ENCODE peak calls at places on chromosomes 1 and 21, in nine cellular contexts. P is A673, V is uterus, K is right lobe of liver, W is tibial nerve, R is upper lobe of right lung, M is mammary epithelial cell, U is foreskin keratinocyte, E is IMR-90. L is an unnamed sample. For H3K4me1, the result is how much of the 10 kb centered on the place peaks cover.

GRCh38 chr1:237863234-237863633 is 27.5 kb downstream of the ZP4 start:
- DNase-seq in P (no peak), V (no peak), K (no peak), W (no peak), R (no peak), M (no peak), U (no peak), E (no peak), L (no peak)

GRCh38 chr1:28775121-28775942 is 36.6 kb upstream of the OPRD1 start:
- DNase-seq in P (no peak), V (peak), K (peak), W (peak), R (peak), M (peak), U (peak), E (peak), L (no peak)

GRCh38 chr1:230109871-230110667 is 43.0 kb downstream of the GALNT2 start:
- DNase-seq in P (no peak), V (peak), K (no peak), W (no peak), R (no peak), M (no peak), U (no peak), E (peak), L (peak)

GRCh38 chr1:149962039-149962647 is 25.5 kb upstream of the MTMR11 start:
- DNase-seq in P (peak), V (peak), K (no peak), W (peak), R (no peak), M (peak), U (peak), E (peak), L (peak)

GRCh38 chr1:36947384-36947783 is 86.9 kb downstream of the GRIK3 start:
- DNase-seq in P (no peak), V (no peak), K (no peak), W (no peak), R (no peak), M (no peak), U (no peak), E (no peak), L (no peak)

GRCh38 chr1:113903496-113904291 is 905 bp downstream of the AP4B1 start:
- DNase-seq in P (peak), V (no peak), K (no peak), W (no peak), R (no peak), M (no peak), U (no peak), E (no peak), L (no peak)

GRCh38 chr1:205680073-205680851 is at the start of gene SLC45A3:
- DNase-seq in P (peak), V (no peak), K (peak), W (no peak), R (peak), M (no peak), U (no peak), E (no peak), L (peak)

GRCh38 chr21:40845621-40846020 is 1.3 kb downstream of the DSCAM start:
- DNase-seq in P (no peak), V (no peak), K (no peak), W (no peak), R (no peak), M (peak), U (peak), E (peak), L (no peak)

GRCh38 chr1:232127190-232127589 is 500.6 kb downstream of the DISC1 start:
- DNase-seq in P (peak), V (no peak), K (no peak), W (no peak), R (no peak), M (peak), U (peak), E (peak), L (no peak)

GRCh38 chr21:21097425-21097824 is 99.2 kb downstream of the NCAM2 start:
- DNase-seq in P (no peak), V (no peak), K (no peak), W (no peak), R (no peak), M (no peak), U (no peak), E (no peak), L (no peak)

GRCh38 chr21:21102874-21103273 is 104.7 kb downstream of the NCAM2 start:
- DNase-seq in P (no peak), V (no peak), K (no peak), W (no peak), R (no peak), M (no peak), U (no peak), E (no peak), L (no peak)

GRCh38 chr21:21096956-21097355 is 98.7 kb downstream of the NCAM2 start:
- DNase-seq in P (no peak), V (no peak), K (no peak), W (no peak), R (no peak), M (no peak), U (no peak), E (no peak), L (no peak)

GRCh38 chr21:21103692-21104091 is 105.5 kb downstream of the NCAM2 start:
- DNase-seq in P (no peak), V (no peak), K (no peak), W (no peak), R (no peak), M (no peak), U (no peak), E (no peak), L (no peak)

GRCh38 chr21:21101911-21102310 is 103.7 kb downstream of the NCAM2 start:
- DNase-seq in P (peak), V (no peak), K (no peak), W (no peak), R (no peak), M (no peak), U (peak), E (peak), L (peak)
- TF ChIP-seq CTCF in P (peak), V (no peak), K (no peak), W (no peak), R (peak), M (no peak), U (no peak), E (peak), L (peak)

GRCh38 chr1:179036844-179037465 is 11.3 kb downstream of the FAM20B start:
- DNase-seq in P (no peak), V (no peak), K (no peak), W (no peak), R (no peak), M (peak), U (peak), E (peak), L (no peak)
- H3K4me1 ChIP-seq in P (under half), V (under half), K (under half), W (under half), R (under half), M (under half), U (under half), E (under half), L (under half)

GRCh38 chr1:185819798-185820197 is 85.6 kb downstream of the HMCN1 start:
- DNase-seq in P (no peak), V (no peak), K (no peak), W (no peak), R (no peak), M (no peak), U (no peak), E (no peak), L (no peak)

GRCh38 chr1:185823471-185823870 is 89.3 kb downstream of the HMCN1 start:
- DNase-seq in P (no peak), V (no peak), K (no peak), W (no peak), R (no peak), M (no peak), U (no peak), E (peak), L (no peak)

GRCh38 chr1:185824106-185824505 is 89.9 kb downstream of the HMCN1 start:
- DNase-seq in P (no peak), V (no peak), K (no peak), W (no peak), R (no peak), M (no peak), U (no peak), E (no peak), L (no peak)

GRCh38 chr1:185825556-185825955 is 91.4 kb downstream of the HMCN1 start:
- DNase-seq in P (no peak), V (no peak), K (no peak), W (no peak), R (no peak), M (no peak), U (no peak), E (no peak), L (no peak)

GRCh38 chr1:185821612-185822385 is 87.6 kb downstream of the HMCN1 start:
- DNase-seq in P (no peak), V (no peak), K (no peak), W (no peak), R (no peak), M (peak), U (peak), E (no peak), L (no peak)
- TF ChIP-seq CTCF in P (peak), V (no peak), K (no peak), W (no peak), R (no peak), M (peak), U (peak), E (no peak), L (no peak)

GRCh38 chr1:10678852-10679251 is 117.6 kb downstream of the CASZ1 start:
- DNase-seq in P (no peak), V (no peak), K (no peak), W (no peak), R (no peak), M (no peak), U (no peak), E (no peak), L (no peak)
- H3K4me1 ChIP-seq in P (under half), V (under half), K (under half), W (under half), R (half or more), M (under half), U (under half), E (under half), L (under half)

DNA sequence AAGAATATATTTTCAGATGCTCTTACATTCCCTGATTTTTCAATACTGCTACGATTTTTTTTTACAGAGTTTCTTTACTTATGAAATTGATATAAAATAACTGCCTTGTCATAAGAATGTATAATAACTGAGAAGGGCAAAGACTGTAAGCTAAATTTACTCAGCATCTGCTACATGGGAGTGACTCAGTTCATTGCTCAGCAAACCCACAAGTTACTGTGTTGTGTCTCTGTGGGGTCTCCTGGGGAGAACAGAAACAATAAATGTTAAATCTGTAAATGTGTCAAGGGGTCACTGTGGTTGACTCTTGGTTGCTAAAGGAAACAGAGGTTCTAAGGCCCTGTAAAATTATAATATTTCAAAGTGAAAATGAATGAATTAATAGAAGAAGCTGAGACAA is 210.3 kb upstream of the CACYBP start:
- DNase-seq in P (no peak), V (no peak), K (no peak), W (no peak), R (no peak), M (peak), U (peak), E (peak), L (no peak)
- TF ChIP-seq CTCF in P (no peak), V (no peak), K (no peak), W (no peak), R (no peak), M (no peak), U (no peak), E (no peak), L (no peak)

GRCh38 chr1:155001688-155002474 is 721 bp upstream of the ZBTB7B start:
- DNase-seq in P (peak), V (peak), K (peak), W (peak), R (peak), M (peak), U (peak), E (peak), L (peak)
- H3K4me1 ChIP-seq in P (under half), V (under half), K (under half), W (under half), R (under half), M (under half), U (under half), E (under half), L (under half)